ENCODE peak calls at places on chromosomes 16 and 17, in five cellular contexts. Q, V, U, C and X are unnamed samples.

GRCh38 chr17:21512307-21513011 is 136.3 kb downstream of the KCNJ12 start:
- DNase-seq in Q (no peak), V (no peak), U (no peak), C (no peak), X (no peak)

GRCh38 chr16:23491490-23492391 is 18.6 kb downstream of the GGA2 start:
- DNase-seq in Q (no peak), V (no peak), U (peak; percentile 70), C (peak; percentile 68), X (no peak)

GRCh38 chr16:80948886-80949502 is 57.7 kb downstream of the CMC2 start:
- DNase-seq in Q (no peak), V (peak; percentile 28), U (no peak), C (peak; percentile 59), X (no peak)

GRCh38 chr17:8338806-8339205 is 834 bp upstream of the ODF4 start:
- DNase-seq in Q (no peak), V (no peak), U (no peak), C (no peak), X (no peak)

GRCh38 chr17:34781571-34782108 is 179.6 kb downstream of the CCT6B start:
- DNase-seq in Q (no peak), V (no peak), U (no peak), C (peak; percentile 89), X (no peak)

GRCh38 chr17:57350266-57350665 is 93.9 kb downstream of the MSI2 start:
- DNase-seq in Q (no peak), V (no peak), U (no peak), C (no peak), X (no peak)

GRCh38 chr17:51487947-51488346 is 227.6 kb downstream of the UTP18 start:
- DNase-seq in Q (no peak), V (no peak), U (no peak), C (peak; percentile 16), X (no peak)

GRCh38 chr17:4364622-4365041 is 1.8 kb downstream of the UBE2G1 start:
- DNase-seq in Q (no peak), V (no peak), U (no peak), C (no peak), X (no peak)

GRCh38 chr17:17928422-17929386 is 43.5 kb downstream of the TOM1L2 start:
- DNase-seq in Q (no peak), V (no peak), U (no peak), C (no peak), X (no peak)

GRCh38 chr17:16419074-16419928 is 3.9 kb downstream of the TRPV2 start:
- DNase-seq in Q (no peak), V (no peak), U (peak; percentile 66), C (peak; percentile 94), X (no peak)